ENCODE peak calls at places on chromosomes 3 and 15, in eight cellular contexts. I, E, D, T, W, H, S and X are unnamed samples.
A peak's percentile ranks its signal among the peaks of the same experiment; 100 is the strongest.

GRCh38 chr15:63505842-63506222 is 1.4 kb downstream of the USP3 start:
- DNase-seq in I (no peak), E (no peak), D (no peak), T (no peak), W (no peak), H (no peak), S (no peak), X (no peak)

GRCh38 chr3:23481660-23482278 is 278.6 kb downstream of the UBE2E2 start:
- DNase-seq in I (no peak), E (peak; percentile 33), D (no peak), T (no peak), W (no peak), H (no peak), S (no peak), X (no peak)

GRCh38 chr3:177835008-177835407 is 637.7 kb upstream of the TBL1XR1 start:
- DNase-seq in I (no peak), E (peak; percentile 86), D (no peak), T (no peak), W (no peak), H (no peak), S (no peak), X (no peak)

GRCh38 chr15:68419301-68420175 is 12.4 kb downstream of the ITGA11 start:
- DNase-seq in I (no peak), E (no peak), D (peak; percentile 1), T (no peak), W (peak; percentile 8), H (no peak), S (no peak), X (no peak)

GRCh38 chr15:100627789-100628395 is 25.5 kb downstream of the ASB7 start:
- DNase-seq in I (no peak), E (peak; percentile 88), D (peak; percentile 44), T (no peak), W (peak; percentile 68), H (peak; percentile 75), S (peak; percentile 61), X (peak; percentile 79)

GRCh38 chr15:40688932-40689799 is 5.8 kb upstream of the RAD51 start:
- DNase-seq in I (no peak), E (no peak), D (no peak), T (no peak), W (no peak), H (no peak), S (no peak), X (no peak)

GRCh38 chr3:32373844-32374243 is 17.8 kb upstream of the CMTM7 start:
- DNase-seq in I (no peak), E (no peak), D (no peak), T (no peak), W (no peak), H (no peak), S (peak; percentile 21), X (no peak)

GRCh38 chr3:37287776-37288175 is 113.4 kb upstream of the LRRFIP2 start:
- DNase-seq in I (no peak), E (no peak), D (no peak), T (no peak), W (no peak), H (no peak), S (no peak), X (no peak)

GRCh38 chr15:61530769-61531168 is 301.7 kb upstream of the RORA start:
- DNase-seq in I (no peak), E (peak; percentile 10), D (no peak), T (no peak), W (peak; percentile 43), H (no peak), S (no peak), X (no peak)

GRCh38 chr3:172607305-172608121 is 84.3 kb upstream of the TNFSF10 start:
- DNase-seq in I (no peak), E (peak; percentile 94), D (peak; percentile 56), T (no peak), W (peak; percentile 41), H (no peak), S (no peak), X (peak; percentile 73)

GRCh38 chr3:119731545-119732343 is 28.9 kb downstream of the CFAP91 start:
- DNase-seq in I (no peak), E (no peak), D (no peak), T (no peak), W (no peak), H (no peak), S (no peak), X (no peak)

GRCh38 chr3:80771085-80771484 is 990.4 kb downstream of the GBE1 start:
- DNase-seq in I (no peak), E (peak; percentile 41), D (no peak), T (no peak), W (no peak), H (no peak), S (peak; percentile 40), X (no peak)

GRCh38 chr3:30357897-30358296 is 248.5 kb upstream of the TGFBR2 start:
- DNase-seq in I (no peak), E (no peak), D (no peak), T (no peak), W (no peak), H (no peak), S (no peak), X (no peak)

GRCh38 chr3:76107935-76108570 is 322.7 kb upstream of the ZNF717 start:
- DNase-seq in I (no peak), E (peak; percentile 36), D (no peak), T (no peak), W (no peak), H (no peak), S (peak; percentile 2), X (peak; percentile 4)

DNA sequence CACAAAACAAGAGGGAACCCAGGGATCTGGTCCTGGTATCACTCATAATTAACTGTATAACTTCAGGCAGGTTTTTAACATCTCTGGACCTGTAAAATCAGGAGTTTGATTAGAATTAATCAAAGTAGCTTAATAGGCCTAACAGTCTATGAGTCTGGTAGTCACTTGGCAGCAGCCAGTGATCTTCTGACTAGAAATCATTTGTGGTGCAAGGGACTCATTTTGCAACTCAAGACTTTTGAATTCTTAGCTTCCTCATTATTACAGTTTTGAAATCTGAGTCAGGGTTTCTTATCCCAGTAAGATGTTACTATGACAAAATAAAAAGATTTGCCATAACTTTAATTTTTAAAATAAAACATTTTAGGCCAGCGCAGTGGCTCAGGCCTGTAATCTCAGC is 70.8 kb downstream of the TMCC1 start:
- DNase-seq in I (no peak), E (peak; percentile 69), D (no peak), T (no peak), W (no peak), H (no peak), S (no peak), X (no peak)
- H3K27ac ChIP-seq in I (peak overlapping the region; percentile 56), E (no peak overlapping the region), D (no peak overlapping the region), T (no peak overlapping the region), W (no peak overlapping the region), H (no peak overlapping the region), S (no peak overlapping the region), X (no peak overlapping the region)

GRCh38 chr3:191695815-191696153 is 234.8 kb downstream of the PYDC2 start:
- DNase-seq in I (no peak), E (no peak), D (no peak), T (no peak), W (no peak), H (no peak), S (no peak), X (no peak)

GRCh38 chr3:191696356-191696755 is 235.4 kb downstream of the PYDC2 start:
- DNase-seq in I (no peak), E (no peak), D (no peak), T (no peak), W (no peak), H (no peak), S (no peak), X (no peak)

GRCh38 chr3:191699546-191699945 is 238.6 kb downstream of the PYDC2 start:
- DNase-seq in I (no peak), E (no peak), D (no peak), T (no peak), W (no peak), H (no peak), S (no peak), X (no peak)

DNA sequence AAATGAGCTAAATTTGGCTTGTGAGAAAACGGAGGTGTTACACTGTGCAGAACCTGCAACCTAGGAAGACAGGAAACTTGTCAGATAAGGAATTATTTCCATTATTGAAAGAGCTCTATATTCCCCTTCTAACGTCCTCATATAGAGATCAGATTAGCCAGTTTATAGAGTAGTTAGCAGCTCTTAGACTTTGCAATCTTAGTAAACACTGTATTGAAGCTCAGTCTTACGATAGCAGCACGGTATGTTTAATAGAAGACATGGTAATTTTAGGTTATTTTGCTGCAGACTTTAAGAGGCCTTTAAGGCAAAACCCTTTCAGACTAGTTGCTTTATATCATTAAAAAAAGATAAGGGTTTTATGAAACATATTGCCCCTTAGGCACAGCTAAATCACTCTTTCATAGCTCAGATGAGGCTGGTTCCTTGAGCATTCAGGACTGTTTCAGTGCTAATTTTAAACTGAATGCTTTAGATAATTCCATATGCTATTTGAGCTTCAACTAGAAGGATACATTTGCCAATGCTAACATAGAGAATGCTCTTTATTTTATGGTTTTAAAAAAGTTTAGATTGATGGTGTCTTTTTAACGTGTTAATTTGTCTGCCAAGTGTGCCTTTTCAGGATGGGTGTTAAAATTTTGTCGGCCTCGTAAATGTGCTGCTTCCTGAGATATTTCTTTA is 234.3 kb downstream of the PYDC2 start:
- DNase-seq in I (no peak), E (no peak), D (no peak), T (no peak), W (no peak), H (no peak), S (no peak), X (no peak)
- TF ChIP-seq CTCF in I (no peak), E (no peak), D (no peak), T (no peak), W (no peak), H (no peak), S (no peak), X (no peak)

GRCh38 chr3:188278717-188279324 is 124.9 kb downstream of the LPP start:
- DNase-seq in I (no peak), E (no peak), D (no peak), T (no peak), W (no peak), H (no peak), S (no peak), X (no peak)
- H3K4me1 ChIP-seq in I (peaks cover 17% of the 10 kb centered on the region), E (peaks cover 32% of the 10 kb centered on the region), D (peaks cover 33% of the 10 kb centered on the region), T (peaks cover 66% of the 10 kb centered on the region), W (no peaks in the 10 kb centered on the region), H (peaks cover 42% of the 10 kb centered on the region), S (no peaks in the 10 kb centered on the region), X (no peaks in the 10 kb centered on the region)

GRCh38 chr3:133591271-133591742 is 17.8 kb downstream of the CDV3 start:
- DNase-seq in I (no peak), E (peak; percentile 68), D (no peak), T (no peak), W (no peak), H (no peak), S (no peak), X (no peak)
- H3K27ac ChIP-seq in I (no peak overlapping the region), E (no peak overlapping the region), D (no peak overlapping the region), T (no peak overlapping the region), W (no peak overlapping the region), H (peak overlapping the region; percentile 36), S (no peak overlapping the region), X (no peak overlapping the region)

GRCh38 chr3:115932807-115933206 is 309.5 kb downstream of the GAP43 start:
- DNase-seq in I (no peak), E (no peak), D (no peak), T (no peak), W (no peak), H (no peak), S (no peak), X (no peak)

GRCh38 chr3:115931581-115931980 is 308.3 kb downstream of the GAP43 start:
- DNase-seq in I (no peak), E (no peak), D (no peak), T (no peak), W (no peak), H (no peak), S (no peak), X (no peak)

GRCh38 chr3:115937054-115937453 is 313.7 kb downstream of the GAP43 start:
- DNase-seq in I (no peak), E (no peak), D (no peak), T (no peak), W (no peak), H (no peak), S (no peak), X (no peak)
- TF ChIP-seq CTCF in I (peak; percentile 19), E (peak; percentile 43), D (no peak), T (peak; percentile 21), W (peak; percentile 64), H (peak; percentile 57), S (peak; percentile 32), X (no peak)